ENCODE peak calls at places on chromosomes 3 and 15, in nine cellular contexts. G, R, V, L, S, D, U, B and H are unnamed samples.

GRCh38 chr15:69232144-69232543 is 66.6 kb upstream of the PAQR5 start:
- DNase-seq in G (no peak), R (no peak), V (no peak), L (no peak), S (no peak), D (no peak), U (no peak), B (no peak), H (no peak)

GRCh38 chr3:65013053-65013452 is 325.3 kb upstream of the ADAMTS9 start:
- DNase-seq in G (no peak), R (no peak), V (no peak), L (no peak), S (no peak), D (no peak), U (no peak), B (no peak), H (no peak)

GRCh38 chr3:160968731-160969130 is 136.4 kb downstream of the B3GALNT1 start:
- DNase-seq in G (no peak), R (no peak), V (no peak), L (no peak), S (no peak), D (no peak), U (no peak), B (no peak), H (peak)

GRCh38 chr3:183275418-183275817 is 22.4 kb downstream of the B3GNT5 start:
- DNase-seq in G (no peak), R (no peak), V (no peak), L (peak), S (peak), D (no peak), U (no peak), B (no peak), H (no peak)

GRCh38 chr3:177835917-177836316 is 638.6 kb upstream of the TBL1XR1 start:
- DNase-seq in G (peak), R (no peak), V (no peak), L (no peak), S (no peak), D (no peak), U (no peak), B (no peak), H (no peak)

GRCh38 chr15:63498815-63499549 is 5.4 kb upstream of the USP3 start:
- DNase-seq in G (no peak), R (no peak), V (no peak), L (no peak), S (no peak), D (no peak), U (no peak), B (peak), H (no peak)

GRCh38 chr15:62559049-62559733 is 394.1 kb upstream of the C2CD4B start:
- DNase-seq in G (no peak), R (no peak), V (no peak), L (no peak), S (peak), D (no peak), U (no peak), B (no peak), H (no peak)

GRCh38 chr3:168820748-168821445 is 725.2 kb upstream of the GOLIM4 start:
- DNase-seq in G (no peak), R (no peak), V (no peak), L (no peak), S (peak), D (no peak), U (no peak), B (no peak), H (no peak)

GRCh38 chr3:138082085-138082991 is 33.1 kb downstream of the DZIP1L start:
- DNase-seq in G (peak), R (no peak), V (no peak), L (no peak), S (no peak), D (no peak), U (no peak), B (no peak), H (peak)

GRCh38 chr15:65982941-65983340 is 113.7 kb downstream of the RAB11A start:
- DNase-seq in G (no peak), R (no peak), V (no peak), L (no peak), S (no peak), D (no peak), U (no peak), B (no peak), H (no peak)

GRCh38 chr3:193040836-193041672 is 123.4 kb upstream of the MB21D2 start:
- DNase-seq in G (peak), R (peak), V (no peak), L (no peak), S (peak), D (no peak), U (no peak), B (no peak), H (no peak)

GRCh38 chr3:186930639-186931486 is 537 bp downstream of the ST6GAL1 start:
- DNase-seq in G (peak), R (no peak), V (peak), L (peak), S (peak), D (peak), U (peak), B (peak), H (peak)

GRCh38 chr15:53034767-53035245 is 244.7 kb upstream of the ONECUT1 start:
- DNase-seq in G (no peak), R (no peak), V (no peak), L (no peak), S (no peak), D (no peak), U (no peak), B (no peak), H (no peak)

GRCh38 chr3:72095521-72095920 is 310.6 kb upstream of the PROK2 start:
- DNase-seq in G (no peak), R (no peak), V (no peak), L (no peak), S (no peak), D (no peak), U (no peak), B (no peak), H (no peak)

GRCh38 chr3:64022451-64023186 is 675 bp downstream of the PSMD6 start:
- DNase-seq in G (peak), R (no peak), V (peak), L (no peak), S (no peak), D (no peak), U (no peak), B (no peak), H (no peak)

GRCh38 chr15:70152070-70152480 is 54.4 kb upstream of the TLE3 start:
- DNase-seq in G (peak), R (no peak), V (no peak), L (no peak), S (no peak), D (no peak), U (no peak), B (no peak), H (no peak)

GRCh38 chr3:197339841-197340520 is 41.6 kb upstream of the DLG1 start:
- DNase-seq in G (peak), R (no peak), V (no peak), L (peak), S (no peak), D (no peak), U (no peak), B (no peak), H (no peak)

GRCh38 chr3:41137686-41138111 is 61.6 kb upstream of the CTNNB1 start:
- DNase-seq in G (peak), R (no peak), V (no peak), L (no peak), S (no peak), D (no peak), U (no peak), B (no peak), H (no peak)

GRCh38 chr3:177106184-177106583 is 91.1 kb downstream of the TBL1XR1 start:
- DNase-seq in G (no peak), R (no peak), V (no peak), L (no peak), S (no peak), D (no peak), U (no peak), B (no peak), H (no peak)

GRCh38 chr3:159210336-159210735 is 408.5 kb downstream of the MFSD1 start:
- DNase-seq in G (no peak), R (no peak), V (no peak), L (no peak), S (no peak), D (no peak), U (no peak), B (no peak), H (no peak)

GRCh38 chr15:76336254-76337046 is at the start of gene ISL2:
- DNase-seq in G (peak), R (no peak), V (no peak), L (peak), S (peak), D (peak), U (no peak), B (peak), H (peak)

GRCh38 chr15:76127169-76127568 is 67.4 kb downstream of the TMEM266 start:
- DNase-seq in G (no peak), R (no peak), V (no peak), L (no peak), S (no peak), D (no peak), U (no peak), B (no peak), H (no peak)

GRCh38 chr3:97705739-97706138 is 58.8 kb upstream of the ARL6 start:
- DNase-seq in G (no peak), R (peak), V (no peak), L (no peak), S (no peak), D (no peak), U (no peak), B (no peak), H (no peak)

GRCh38 chr15:48963524-48964113 is at the start of gene SHC4:
- DNase-seq in G (peak), R (peak), V (no peak), L (peak), S (peak), D (peak), U (no peak), B (no peak), H (peak)

GRCh38 chr15:31083394-31083790 is 18.1 kb downstream of the TRPM1 start:
- DNase-seq in G (peak), R (no peak), V (no peak), L (peak), S (peak), D (no peak), U (no peak), B (peak), H (no peak)

GRCh38 chr3:83224101-83224868 is 1462.8 kb upstream of the GBE1 start:
- DNase-seq in G (peak), R (no peak), V (no peak), L (no peak), S (no peak), D (no peak), U (no peak), B (no peak), H (no peak)

GRCh38 chr3:155037508-155038202 is 42.5 kb upstream of the MME start:
- DNase-seq in G (no peak), R (no peak), V (no peak), L (no peak), S (no peak), D (no peak), U (no peak), B (no peak), H (no peak)

GRCh38 chr3:170697803-170698350 is 112.0 kb upstream of the SLC7A14 start:
- DNase-seq in G (no peak), R (no peak), V (no peak), L (no peak), S (no peak), D (no peak), U (no peak), B (no peak), H (no peak)

GRCh38 chr15:43828061-43828657 is 1.4 kb downstream of the WDR76 start:
- DNase-seq in G (no peak), R (no peak), V (no peak), L (peak), S (no peak), D (no peak), U (no peak), B (no peak), H (no peak)

GRCh38 chr3:45816544-45816943 is 20.2 kb upstream of the SLC6A20 start:
- DNase-seq in G (no peak), R (no peak), V (no peak), L (no peak), S (no peak), D (no peak), U (no peak), B (no peak), H (no peak)

GRCh38 chr3:104628185-104628789 is 738.4 kb upstream of the ALCAM start:
- DNase-seq in G (peak), R (peak), V (no peak), L (no peak), S (peak), D (no peak), U (no peak), B (no peak), H (peak)

GRCh38 chr15:45126535-45127158 is 3.0 kb downstream of the DUOXA1 start:
- DNase-seq in G (no peak), R (peak), V (no peak), L (no peak), S (no peak), D (peak), U (peak), B (peak), H (no peak)

GRCh38 chr15:80997692-80998091 is 3.0 kb upstream of the TLNRD1 start:
- DNase-seq in G (no peak), R (no peak), V (no peak), L (no peak), S (no peak), D (no peak), U (no peak), B (no peak), H (no peak)

GRCh38 chr3:182608876-182609275 is 184.4 kb upstream of the ATP11B start:
- DNase-seq in G (no peak), R (no peak), V (no peak), L (no peak), S (no peak), D (no peak), U (no peak), B (no peak), H (no peak)

GRCh38 chr15:41263891-41264351 is 32.9 kb downstream of the CHP1 start:
- DNase-seq in G (no peak), R (no peak), V (no peak), L (peak), S (no peak), D (no peak), U (no peak), B (no peak), H (no peak)